ENCODE peak calls at places on chromosomes 16 and 17, in five cellular contexts. O is activated CD4-positive, alpha-beta memory T cell treated with anti-CD3 and anti-CD28 coated beads, Interleukin-2, amount 10 ng/mL, durations not matched to agents 7 days and 5 days; J is ovary; L is AG10803; S is HTR-8/SVneo. F is an unnamed sample.

GRCh38 chr16:10688291-10688690 is 6.4 kb downstream of the TEKT5 start:
- DNase-seq in O (no peak), J (no peak), L (no peak), S (no peak), F (no peak)

GRCh38 chr16:57289391-57290257 is 5.2 kb upstream of the PLLP start:
- DNase-seq in O (no peak), J (no peak), L (no peak), S (no peak), F (no peak)

GRCh38 chr16:14186007-14186953 is 115.2 kb downstream of the MRTFB start:
- DNase-seq in O (no peak), J (no peak), L (peak; percentile 83), S (peak; percentile 34), F (peak; percentile 22)

GRCh38 chr16:68528686-68529379 is 10.3 kb upstream of the ZFP90 start:
- DNase-seq in O (peak; percentile 91), J (peak; percentile 81), L (peak; percentile 64), S (peak; percentile 92), F (peak; percentile 84)

GRCh38 chr17:1683489-1683888 is 1.2 kb downstream of the PRPF8 start:
- DNase-seq in O (no peak), J (no peak), L (no peak), S (no peak), F (no peak)

GRCh38 chr16:56866955-56867830 is 2.2 kb downstream of the SLC12A3 start:
- DNase-seq in O (peak; percentile 45), J (peak; percentile 31), L (peak; percentile 75), S (peak; percentile 72), F (peak; percentile 73)

GRCh38 chr16:26598061-26598460 is 468.7 kb upstream of the C16orf82 start:
- DNase-seq in O (peak; percentile 80), J (no peak), L (no peak), S (no peak), F (no peak)

GRCh38 chr17:77875881-77876509 is 82.5 kb upstream of the TNRC6C start:
- DNase-seq in O (no peak), J (no peak), L (peak; percentile 34), S (no peak), F (no peak)

GRCh38 chr16:2529061-2529931 is 1.9 kb downstream of the CEMP1 start:
- DNase-seq in O (no peak), J (peak; percentile 31), L (no peak), S (no peak), F (no peak)

GRCh38 chr17:12963505-12963904 is 54.3 kb downstream of the ELAC2 start:
- DNase-seq in O (no peak), J (no peak), L (no peak), S (no peak), F (no peak)

GRCh38 chr17:31148205-31148604 is 53.4 kb downstream of the NF1 start:
- DNase-seq in O (no peak), J (no peak), L (no peak), S (no peak), F (no peak)

GRCh38 chr17:31293586-31293985 is 3.5 kb downstream of the OMG start:
- DNase-seq in O (no peak), J (no peak), L (peak; percentile 48), S (no peak), F (no peak)

GRCh38 chr16:30985401-30986128 is 558 bp downstream of the HSD3B7 start:
- DNase-seq in O (no peak), J (peak; percentile 46), L (peak; percentile 50), S (peak; percentile 51), F (peak; percentile 74)

GRCh38 chr16:68676113-68676860 is 31.2 kb downstream of the CDH3 start:
- DNase-seq in O (no peak), J (no peak), L (no peak), S (no peak), F (no peak)

GRCh38 chr17:80430446-80431245 is 15.7 kb downstream of the ENDOV start:
- DNase-seq in O (no peak), J (no peak), L (no peak), S (no peak), F (no peak)

GRCh38 chr16:30113031-30113710 is at the start of gene GDPD3:
- DNase-seq in O (no peak), J (no peak), L (no peak), S (no peak), F (peak; percentile 76)

F was measured in adrenal gland.